ENCODE peak calls at places on chromosomes 11 and 22, in five cellular contexts. J, X, W, V and F are unnamed samples.

GRCh38 chr11:32427935-32428664 is 7.2 kb downstream of the WT1 start:
- DNase-seq in J (no peak), X (no peak), W (no peak), V (no peak), F (no peak)

GRCh38 chr22:20520093-20520511 is 12.7 kb downstream of the MED15 start:
- DNase-seq in J (peak), X (peak), W (peak), V (no peak), F (peak)

GRCh38 chr11:75625970-75626691 is 42.7 kb downstream of the MAP6 start:
- DNase-seq in J (peak), X (peak), W (peak), V (peak), F (peak)

GRCh38 chr11:23359297-23359696 is 499.0 kb upstream of the CCDC179 start:
- DNase-seq in J (peak), X (peak), W (peak), V (peak), F (peak)

GRCh38 chr11:5891216-5891800 is 1.7 kb upstream of the OR52E5 start:
- DNase-seq in J (peak), X (no peak), W (peak), V (no peak), F (peak)

GRCh38 chr11:105861225-105861624 is 160.8 kb downstream of the MSANTD4 start:
- DNase-seq in J (no peak), X (no peak), W (peak), V (no peak), F (peak)

GRCh38 chr22:29719894-29720645 is at the start of gene CABP7:
- DNase-seq in J (no peak), X (no peak), W (no peak), V (no peak), F (no peak)

GRCh38 chr11:35539781-35540281 is 14.4 kb upstream of the PAMR1 start:
- DNase-seq in J (peak), X (peak), W (peak), V (peak), F (peak)

GRCh38 chr22:33126881-33127280 is 68.7 kb upstream of the SYN3 start:
- DNase-seq in J (no peak), X (no peak), W (peak), V (no peak), F (peak)

GRCh38 chr11:13169709-13170108 is 107.9 kb upstream of the BMAL1 start:
- DNase-seq in J (peak), X (peak), W (peak), V (no peak), F (peak)

GRCh38 chr22:21974058-21974649 is 8.4 kb downstream of the TOP3B start:
- DNase-seq in J (no peak), X (no peak), W (no peak), V (no peak), F (no peak)

GRCh38 chr22:36913431-36914382 is at the start of gene CSF2RB:
- DNase-seq in J (no peak), X (no peak), W (no peak), V (peak), F (no peak)

GRCh38 chr11:776459-777287 is 614 bp downstream of the GATD1 start:
- DNase-seq in J (peak), X (no peak), W (peak), V (peak), F (no peak)

GRCh38 chr11:1574256-1575242 is 2.5 kb upstream of the DUSP8 start:
- DNase-seq in J (peak), X (no peak), W (peak), V (peak), F (peak)

GRCh38 chr22:33902073-33902472 is 18.2 kb downstream of the LARGE1 start:
- DNase-seq in J (peak), X (no peak), W (no peak), V (no peak), F (no peak)

GRCh38 chr11:97345031-97345430 is 955.2 kb downstream of the JRKL start:
- DNase-seq in J (no peak), X (no peak), W (no peak), V (no peak), F (no peak)

GRCh38 chr11:134569195-134569594 is 157.2 kb upstream of the B3GAT1 start:
- DNase-seq in J (no peak), X (no peak), W (no peak), V (no peak), F (no peak)

GRCh38 chr11:131481317-131481716 is 110.9 kb downstream of the NTM start:
- DNase-seq in J (no peak), X (no peak), W (no peak), V (no peak), F (no peak)

GRCh38 chr22:41535244-41535643 is 9.0 kb downstream of the POLR3H start:
- DNase-seq in J (peak), X (no peak), W (peak), V (no peak), F (no peak)

GRCh38 chr22:50612168-50612714 is 11.6 kb downstream of the MAPK8IP2 start:
- DNase-seq in J (no peak), X (no peak), W (no peak), V (no peak), F (no peak)

GRCh38 chr22:49620666-49621065 is 207.0 kb downstream of the BRD1 start:
- DNase-seq in J (no peak), X (no peak), W (no peak), V (no peak), F (no peak)

GRCh38 chr22:25039754-25040153 is 87.2 kb downstream of the KIAA1671 start:
- DNase-seq in J (no peak), X (no peak), W (no peak), V (no peak), F (no peak)

GRCh38 chr11:128903248-128904041 is 12.3 kb downstream of the KCNJ5 start:
- DNase-seq in J (no peak), X (no peak), W (peak), V (peak), F (peak)

GRCh38 chr11:78857688-78858087 is 283.0 kb upstream of the NARS2 start:
- DNase-seq in J (peak), X (no peak), W (no peak), V (no peak), F (no peak)

DNA sequence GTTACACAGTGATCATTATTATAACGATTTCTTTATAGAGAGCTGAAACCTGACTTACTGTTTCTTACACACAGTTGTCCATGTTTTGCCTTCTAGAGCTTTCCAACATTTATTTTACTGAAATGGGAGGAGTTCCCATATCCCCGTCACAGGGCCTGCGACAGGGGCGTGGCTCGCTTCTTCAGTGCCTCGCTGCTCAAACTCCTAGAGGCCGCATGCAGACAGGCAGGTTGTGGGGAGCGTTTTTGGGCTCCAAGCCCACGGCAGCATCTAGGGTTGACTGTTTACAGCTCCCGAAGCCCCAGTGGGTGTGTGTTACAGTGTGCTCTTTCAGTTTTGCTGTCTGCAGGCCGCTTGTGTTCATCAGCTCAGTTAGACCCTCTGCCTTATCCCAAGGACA is 12.7 kb upstream of the AMOTL1 start:
- DNase-seq in J (no peak), X (no peak), W (no peak), V (no peak), F (no peak)
- TF ChIP-seq CTCF in J (no peak), X (no peak), W (no peak), V (no peak), F (no peak)

GRCh38 chr11:59556883-59557205 is 45.5 kb downstream of the OR4D9 start:
- DNase-seq in J (peak), X (peak), W (peak), V (no peak), F (peak)
- H3K4me3 ChIP-seq in J (peak), X (peak), W (peak), V (no peak), F (peak)

GRCh38 chr11:17781221-17781620 is 46.6 kb downstream of the KCNC1 start:
- DNase-seq in J (no peak), X (no peak), W (no peak), V (no peak), F (peak)

GRCh38 chr11:17778956-17779860 is 44.6 kb downstream of the KCNC1 start:
- DNase-seq in J (no peak), X (no peak), W (no peak), V (no peak), F (no peak)

GRCh38 chr11:17780668-17781067 is 46.1 kb downstream of the KCNC1 start:
- DNase-seq in J (no peak), X (no peak), W (no peak), V (no peak), F (no peak)

GRCh38 chr11:17781626-17782025 is 47.0 kb downstream of the KCNC1 start:
- DNase-seq in J (no peak), X (no peak), W (no peak), V (no peak), F (no peak)

GRCh38 chr11:17779861-17780594 is 45.4 kb downstream of the KCNC1 start:
- DNase-seq in J (no peak), X (no peak), W (no peak), V (no peak), F (no peak)
- TF ChIP-seq CTCF in J (no peak), X (no peak), W (no peak), V (no peak), F (no peak)

DNA sequence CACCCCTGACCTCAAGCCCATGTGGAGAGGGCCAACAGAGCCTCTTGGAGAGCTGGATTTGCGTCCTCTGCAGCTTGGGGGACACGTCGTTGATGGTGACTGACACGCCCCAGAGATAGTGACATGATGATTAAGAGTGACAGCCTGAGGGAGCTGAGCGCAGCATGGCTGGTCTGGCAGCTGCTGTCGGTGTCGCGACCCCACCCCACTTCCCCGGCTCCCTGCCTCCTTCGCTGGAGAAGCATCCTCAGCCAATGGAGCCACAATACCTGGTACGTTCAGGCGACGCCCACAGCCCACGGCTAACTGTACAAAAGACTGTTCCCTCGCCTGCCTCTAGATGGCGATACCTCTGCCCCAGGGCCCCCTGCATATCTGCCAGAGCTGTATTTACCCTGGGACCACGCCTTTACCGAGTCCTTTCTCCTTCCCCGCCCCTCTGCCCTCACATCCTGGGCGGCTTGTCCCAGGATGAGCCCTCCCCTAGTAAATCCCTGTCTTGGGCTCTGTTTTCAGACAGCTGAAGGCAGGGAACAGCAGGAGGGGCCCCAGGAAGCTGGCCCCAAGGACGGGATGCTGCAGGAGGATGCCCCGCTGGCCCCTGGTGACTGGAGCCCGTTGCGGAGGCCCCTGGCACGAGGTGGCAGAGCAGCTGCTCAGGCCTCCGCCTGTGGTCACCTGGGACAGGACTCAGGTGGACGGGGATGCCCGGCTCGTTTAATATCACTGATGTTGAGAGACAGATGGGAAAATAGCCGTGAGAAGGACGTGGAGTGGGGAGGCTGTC is 90.6 kb downstream of the RPS6KA4 start:
- DNase-seq in J (peak), X (peak), W (peak), V (peak), F (peak)
- H3K4me3 ChIP-seq in J (no peak), X (no peak), W (no peak), V (no peak), F (no peak)

DNA sequence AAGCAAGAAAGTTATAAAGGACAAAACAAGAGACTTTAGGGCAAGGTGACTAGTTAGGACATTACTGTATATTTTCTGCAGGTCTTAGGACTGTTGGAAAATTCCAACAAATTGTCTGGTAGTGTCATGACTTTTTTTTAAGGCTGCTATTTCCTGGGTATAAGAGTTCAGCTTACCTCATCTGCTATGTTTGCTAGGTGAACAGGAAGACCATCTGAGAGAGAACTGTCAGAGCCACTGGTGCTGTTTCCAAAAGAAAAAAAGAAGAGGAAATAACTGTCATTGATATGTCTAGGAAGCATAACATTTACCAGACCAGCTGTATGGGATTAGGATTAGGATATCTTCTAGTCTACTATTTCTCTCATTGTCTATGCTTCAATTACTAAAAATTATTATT is 26.3 kb upstream of the MTCH2 start:
- DNase-seq in J (no peak), X (no peak), W (no peak), V (no peak), F (no peak)
- TF ChIP-seq CTCF in J (no peak), X (no peak), W (no peak), V (no peak), F (no peak)

GRCh38 chr11:113397821-113398220 is 10.2 kb downstream of the ANKK1 start:
- DNase-seq in J (no peak), X (no peak), W (no peak), V (no peak), F (no peak)
- H3K4me3 ChIP-seq in J (no peak), X (no peak), W (no peak), V (no peak), F (no peak)

DNA sequence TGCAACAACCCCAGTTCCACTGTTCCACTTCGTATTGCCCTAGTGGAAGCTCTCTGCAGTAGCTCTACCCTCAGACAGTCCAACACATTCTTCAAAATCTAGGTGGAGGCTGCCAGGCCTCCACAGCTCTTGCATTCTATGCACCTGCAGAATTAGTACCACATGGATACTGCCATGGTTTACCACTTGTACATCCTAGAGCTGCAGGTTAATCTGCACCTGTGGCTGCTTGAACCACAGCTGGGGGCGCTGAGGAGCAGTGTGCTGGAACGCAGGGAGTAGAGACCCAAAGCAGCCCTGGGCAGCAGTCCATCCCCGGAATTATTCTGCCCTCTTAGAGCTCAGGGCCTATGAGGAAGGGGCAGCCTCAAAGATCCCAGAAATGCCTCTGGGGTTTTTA is 4.3 kb upstream of the CTSC start:
- DNase-seq in J (no peak), X (no peak), W (no peak), V (no peak), F (no peak)
- TF ChIP-seq CTCF in J (no peak), X (no peak), W (no peak), V (no peak), F (peak)

GRCh38 chr11:118145285-118146227 is 7.1 kb downstream of the SCN4B start:
- DNase-seq in J (peak), X (peak), W (peak), V (peak), F (peak)

GRCh38 chr11:118146554-118146953 is 6.1 kb downstream of the SCN4B start:
- DNase-seq in J (no peak), X (no peak), W (no peak), V (no peak), F (no peak)

GRCh38 chr11:118143661-118144185 is 8.9 kb downstream of the SCN4B start:
- DNase-seq in J (no peak), X (no peak), W (no peak), V (no peak), F (no peak)

GRCh38 chr11:118144301-118144701 is 8.3 kb downstream of the SCN4B start:
- DNase-seq in J (no peak), X (no peak), W (no peak), V (no peak), F (no peak)

GRCh38 chr11:118144869-118145268 is 7.8 kb downstream of the SCN4B start:
- DNase-seq in J (no peak), X (no peak), W (no peak), V (no peak), F (no peak)
- H3K4me3 ChIP-seq in J (no peak), X (no peak), W (no peak), V (no peak), F (no peak)

DNA sequence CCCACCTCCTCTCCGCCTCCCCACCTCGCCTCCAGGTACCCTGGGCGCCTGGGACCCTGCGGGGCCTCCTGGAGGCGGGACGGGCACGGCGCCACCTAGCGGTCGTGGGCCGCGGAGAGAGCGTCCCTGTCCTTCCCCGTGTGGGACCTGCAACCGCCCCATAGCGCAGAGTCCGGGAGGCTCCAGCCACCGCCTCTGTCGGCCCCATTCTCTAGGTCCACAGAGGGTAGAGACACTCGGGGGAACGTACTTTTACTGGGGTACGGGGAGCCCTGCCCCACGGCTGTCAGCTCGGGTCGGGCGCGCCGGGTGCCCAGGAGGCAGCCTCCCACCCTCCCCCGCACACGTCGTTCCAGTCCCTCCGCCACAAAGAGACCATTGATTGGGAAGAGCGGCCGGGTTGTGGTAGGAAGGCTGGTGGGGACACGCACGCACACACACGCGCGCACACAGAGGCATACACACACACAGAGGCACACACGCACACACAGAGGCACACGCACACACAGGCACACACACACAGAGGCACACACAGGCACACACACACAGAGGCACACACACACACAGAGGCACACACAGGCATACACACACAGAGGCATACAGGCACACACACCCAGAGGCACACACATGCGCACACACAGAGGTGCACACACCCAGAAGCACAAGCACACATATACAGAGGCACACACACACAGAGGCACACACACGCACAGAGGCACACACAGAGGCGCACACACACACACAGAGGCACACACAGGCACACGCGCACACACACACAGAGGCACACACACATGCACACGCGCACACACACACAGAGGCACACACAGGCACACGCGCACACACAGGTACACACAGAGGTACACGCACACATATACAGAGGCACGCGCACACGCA is 12.6 kb upstream of the NECTIN1 start:
- DNase-seq in J (peak), X (no peak), W (no peak), V (peak), F (peak)
- TF ChIP-seq CTCF in J (peak), X (peak), W (peak), V (peak), F (peak)

GRCh38 chr22:17921871-17922821 is 102.2 kb downstream of the MICAL3 start:
- DNase-seq in J (no peak), X (no peak), W (no peak), V (peak), F (peak)
- H3K4me3 ChIP-seq in J (no peak), X (no peak), W (no peak), V (no peak), F (no peak)